ENCODE peak calls at places on chromosomes 6 and 20, in ten cellular contexts. K is suprapubic skin; G is GM04504; P is NCI-H1105 treated with DMSO at 0.1 percent for 48 hours; W is CD4-positive, alpha-beta memory T cell; X is heart left ventricle; S is GM23248; R is AG08395; J is mammary epithelial cell; U is GM12892. F is an unnamed sample.

GRCh38 chr20:2652724-2653510 is 485 bp downstream of the NOP56 start:
- DNase-seq in W (peak), U (peak), G (no peak), J (peak), R (peak), P (peak), K (no peak), X (no peak), S (peak), F (no peak)

GRCh38 chr20:32793059-32793458 is 26.7 kb upstream of the MAPRE1 start:
- DNase-seq in J (no peak), R (no peak), G (no peak), P (no peak), S (no peak), U (no peak), X (no peak), K (no peak), W (no peak), F (no peak)

GRCh38 chr20:1951436-1952115 is 42.3 kb downstream of the PDYN start:
- DNase-seq in S (no peak), W (no peak), K (no peak), G (no peak), R (no peak), P (no peak), X (no peak), J (no peak), U (no peak), F (no peak)

GRCh38 chr6:71197267-71197666 is 91.3 kb upstream of the OGFRL1 start:
- DNase-seq in K (no peak), W (no peak), P (no peak), U (no peak), S (peak), X (no peak), R (no peak), G (no peak), J (peak), F (no peak)

GRCh38 chr6:90233994-90234393 is 62.6 kb downstream of the BACH2 start:
- DNase-seq in K (no peak), G (no peak), U (no peak), W (peak), S (no peak), X (no peak), R (no peak), P (no peak), J (no peak), F (no peak)

GRCh38 chr20:38369387-38369786 is 23.1 kb downstream of the LBP start:
- DNase-seq in K (no peak), J (no peak), W (no peak), G (no peak), R (peak), S (no peak), P (no peak), U (no peak), X (no peak), F (no peak)

GRCh38 chr20:45969712-45970634 is 2.0 kb downstream of the ZNF335 start:
- DNase-seq in K (peak), W (no peak), U (no peak), X (no peak), S (peak), G (no peak), R (peak), P (peak), J (peak), F (peak)

GRCh38 chr6:3766219-3766618 is 14.7 kb upstream of the PXDC1 start:
- DNase-seq in J (peak), W (no peak), R (peak), X (no peak), K (peak), S (peak), G (no peak), U (no peak), P (no peak), F (no peak)

GRCh38 chr6:74731204-74731603 is 474.6 kb downstream of the COL12A1 start:
- DNase-seq in K (no peak), J (peak), X (no peak), W (no peak), S (peak), P (peak), R (no peak), U (no peak), G (no peak), F (no peak)

GRCh38 chr6:32692019-32692418 is 25.6 kb upstream of the HLA-DQB1 start:
- DNase-seq in U (no peak), S (no peak), P (no peak), K (no peak), X (no peak), R (no peak), W (peak), G (no peak), J (peak), F (no peak)

GRCh38 chr6:91132461-91132860 is 545.6 kb upstream of the MAP3K7 start:
- DNase-seq in K (no peak), J (peak), U (no peak), P (no peak), G (no peak), X (no peak), W (no peak), S (no peak), R (no peak), F (no peak)

GRCh38 chr20:62936996-62937352 is 973 bp upstream of the GID8 start:
- DNase-seq in U (no peak), X (no peak), P (no peak), S (peak), W (no peak), G (no peak), R (peak), K (no peak), J (peak), F (no peak)

F was measured in astrocyte of the cerebellum.